ENCODE peak calls at places on chromosomes 7 and 10, in four cellular contexts. D is small intestine, Q is aorta, A is neural progenitor cell. G is an unnamed sample. For H3K9me3 and H3K27me3, the result is how much of the 10 kb centered on the place peaks cover.

GRCh38 chr10:128062837-128063563 is 63.2 kb downstream of the MKI67 start:
- DNase-seq in D (peak), A (no peak), Q (peak), G (no peak)

GRCh38 chr7:139738101-139738489 is 39.7 kb downstream of the HIPK2 start:
- DNase-seq in A (no peak), D (no peak), Q (no peak), G (no peak)

GRCh38 chr10:63115732-63116383 is 17.3 kb upstream of the NRBF2 start:
- DNase-seq in A (peak), D (no peak), Q (peak), G (peak)

GRCh38 chr7:44065431-44066110 is at the start of gene PGAM2:
- DNase-seq in A (peak), D (no peak), Q (peak), G (peak)

GRCh38 chr7:24877790-24878311 is 102.1 kb downstream of the OSBPL3 start:
- DNase-seq in Q (no peak), D (no peak), A (no peak), G (peak)

GRCh38 chr10:19904202-19904661 is 88.0 kb downstream of the PLXDC2 start:
- DNase-seq in A (no peak), D (no peak), Q (peak), G (no peak)

GRCh38 chr10:76922666-76923065 is 714.9 kb downstream of the KCNMA1 start:
- DNase-seq in A (no peak), Q (no peak), D (no peak), G (no peak)

GRCh38 chr10:93993414-93993781 is 333 bp upstream of the PLCE1 start:
- DNase-seq in Q (no peak), D (no peak), A (no peak), G (no peak)

GRCh38 chr10:100917071-100917470 is 4.3 kb downstream of the SLF2 start:
- DNase-seq in A (no peak), D (no peak), Q (no peak), G (no peak)

GRCh38 chr7:28266377-28266776 is 85.8 kb upstream of the JAZF1 start:
- DNase-seq in D (no peak), Q (no peak), A (no peak), G (no peak)

GRCh38 chr10:60572511-60573194 is 183.0 kb upstream of the ANK3 start:
- DNase-seq in D (peak), A (peak), Q (peak), G (peak)

GRCh38 chr10:13991353-13991752 is 339.4 kb downstream of the FRMD4A start:
- DNase-seq in Q (no peak), D (no peak), A (peak), G (no peak)

GRCh38 chr10:79224263-79224949 is 122.9 kb upstream of the PPIF start:
- DNase-seq in A (no peak), Q (no peak), D (no peak), G (no peak)

GRCh38 chr10:113041841-113042745 is 92.0 kb downstream of the TCF7L2 start:
- DNase-seq in Q (no peak), A (no peak), D (no peak), G (no peak)

GRCh38 chr7:101950450-101951119 is 133.2 kb downstream of the CUX1 start:
- DNase-seq in D (no peak), A (peak), Q (no peak), G (no peak)

GRCh38 chr10:80411267-80411668 is 2.9 kb downstream of the PRXL2A start:
- DNase-seq in D (peak), A (no peak), Q (no peak), G (no peak)

GRCh38 chr7:54330216-54330800 is 211.9 kb upstream of the VSTM2A start:
- DNase-seq in A (peak), D (no peak), Q (no peak), G (no peak)

GRCh38 chr7:83469076-83469475 is 179.9 kb downstream of the SEMA3E start:
- DNase-seq in D (no peak), A (no peak), Q (no peak), G (no peak)

GRCh38 chr10:61733358-61733940 is 70.7 kb downstream of the CABCOCO1 start:
- DNase-seq in Q (no peak), D (peak), A (peak), G (no peak)

GRCh38 chr10:42864575-42864974 is 82.0 kb downstream of the BMS1 start:
- DNase-seq in Q (no peak), D (peak), A (peak), G (no peak)

GRCh38 chr7:53350241-53350640 is 314.8 kb downstream of the POM121L12 start:
- DNase-seq in D (no peak), Q (no peak), A (peak), G (no peak)

GRCh38 chr7:139034855-139035587 is 821 bp downstream of the ZC3HAV1L start:
- DNase-seq in D (peak), Q (peak), A (peak), G (peak)

GRCh38 chr10:109824206-109824605 is 99.1 kb downstream of the XPNPEP1 start:
- DNase-seq in Q (no peak), A (no peak), D (no peak), G (no peak)

GRCh38 chr10:60335708-60336107 is 54.0 kb downstream of the ANK3 start:
- DNase-seq in D (no peak), A (no peak), Q (no peak), G (no peak)

GRCh38 chr7:47449810-47450586 is 131.9 kb downstream of the TNS3 start:
- DNase-seq in A (peak), D (no peak), Q (no peak), G (no peak)

GRCh38 chr7:157992511-157993160 is 595.0 kb downstream of the PTPRN2 start:
- DNase-seq in A (no peak), Q (no peak), D (no peak), G (no peak)
- H3K9me3 ChIP-seq in A (under half), Q (under half), D (under half), G (under half)

GRCh38 chr7:98378210-98378819 is 22.6 kb downstream of the BAIAP2L1 start:
- DNase-seq in D (no peak), A (no peak), Q (no peak), G (no peak)
- H3K27me3 ChIP-seq in D (under half), A (under half), Q (under half), G (under half)

GRCh38 chr7:130909881-130910672 is 176.1 kb upstream of the KLF14 start:
- DNase-seq in Q (no peak), A (no peak), D (peak), G (no peak)
- H3K4me3 ChIP-seq in Q (no peak), A (no peak), D (no peak), G (no peak)

GRCh38 chr7:158133515-158134271 is 453.9 kb downstream of the PTPRN2 start:
- DNase-seq in Q (no peak), A (peak), D (no peak), G (no peak)
- H3K9me3 ChIP-seq in Q (under half), A (under half), D (under half), G (under half)

DNA sequence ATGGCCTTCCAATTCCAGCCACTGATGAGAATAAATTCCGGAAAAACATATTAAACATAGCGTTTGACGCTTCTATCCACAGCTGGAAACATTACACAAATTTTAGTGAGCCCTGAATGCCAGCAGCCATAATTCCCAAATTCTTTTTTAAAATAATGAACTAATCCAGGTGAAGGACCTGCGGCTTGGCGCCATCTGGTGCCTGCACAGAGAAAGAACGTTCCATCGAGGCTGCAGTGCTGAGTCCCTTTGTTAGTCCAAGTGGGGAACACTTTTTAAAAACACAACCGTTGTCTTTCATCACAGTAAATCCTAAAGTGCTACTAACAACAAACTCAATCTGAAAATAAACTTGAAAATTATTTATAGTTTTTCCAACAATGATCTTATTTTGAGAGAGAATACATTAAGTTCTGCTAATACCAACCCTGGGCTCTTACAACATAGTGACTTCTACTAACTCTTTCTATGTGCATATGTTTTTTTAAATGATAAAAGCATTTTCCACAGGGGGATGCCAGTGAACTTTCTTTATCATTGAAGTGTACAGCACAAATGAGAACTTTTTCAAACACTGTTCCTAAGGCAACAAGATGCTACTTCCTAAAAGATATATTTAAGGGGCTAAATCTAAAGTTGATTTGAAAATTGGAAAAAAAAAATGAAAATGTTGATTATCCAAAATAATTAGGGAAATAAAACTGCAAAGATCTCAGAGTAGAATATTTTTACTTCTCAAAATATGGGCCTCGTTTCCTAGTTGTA is 166.9 kb upstream of the RNF32 start:
- DNase-seq in Q (no peak), A (peak), D (peak), G (no peak)
- H3K27me3 ChIP-seq in Q (under half), A (under half), D (under half), G (under half)

DNA sequence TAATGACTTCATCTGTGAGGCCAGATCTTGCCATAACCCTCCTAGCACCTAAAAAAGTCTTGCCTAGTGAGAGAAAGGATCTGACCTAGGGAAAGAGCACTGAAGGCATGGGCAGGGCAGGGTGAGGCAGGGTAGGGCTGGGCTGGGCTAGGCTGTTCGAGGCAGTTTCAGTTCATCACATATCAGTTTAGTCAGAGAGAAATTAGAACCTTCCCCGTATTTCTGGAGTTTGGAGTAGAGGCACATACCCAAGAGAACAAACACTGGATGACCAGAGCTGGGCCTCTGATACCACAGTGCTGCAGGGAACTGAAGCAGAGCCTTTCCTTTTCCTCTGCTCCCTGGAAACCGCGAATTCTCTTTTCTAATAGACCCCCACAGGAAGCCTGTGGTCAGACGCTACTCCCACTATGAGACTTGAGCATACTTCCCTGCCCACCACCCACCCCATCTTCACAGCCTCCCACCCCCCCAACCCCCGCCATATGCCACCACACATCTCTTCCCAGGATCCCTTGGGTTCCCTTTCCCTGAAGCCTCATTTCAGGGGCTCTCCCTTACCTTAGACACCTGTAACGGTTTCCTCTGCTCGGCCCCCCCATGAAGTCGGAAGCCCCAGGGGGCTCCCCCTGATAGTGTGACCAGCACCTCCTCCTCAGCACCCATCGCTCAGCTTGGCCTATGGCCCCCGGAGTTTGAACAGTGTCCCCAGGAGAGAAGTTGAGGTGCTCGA is 406 bp downstream of the SYNPO2L start:
- DNase-seq in A (no peak), Q (no peak), D (no peak), G (no peak)
- H3K4me3 ChIP-seq in A (no peak), Q (no peak), D (no peak), G (peak)

GRCh38 chr7:41592794-41593193 is 110.1 kb downstream of the INHBA start:
- DNase-seq in A (no peak), D (no peak), Q (no peak), G (no peak)
- H3K9me3 ChIP-seq in A (under half), D (under half), Q (under half), G (under half)

GRCh38 chr7:156432018-156432417 is 208.6 kb upstream of the RNF32 start:
- DNase-seq in A (no peak), D (no peak), Q (no peak), G (no peak)

GRCh38 chr7:156437021-156437614 is 203.5 kb upstream of the RNF32 start:
- DNase-seq in Q (no peak), A (no peak), D (no peak), G (no peak)

GRCh38 chr7:156438011-156438410 is 202.6 kb upstream of the RNF32 start:
- DNase-seq in Q (no peak), A (no peak), D (no peak), G (no peak)

GRCh38 chr7:156434706-156435105 is 205.9 kb upstream of the RNF32 start:
- DNase-seq in Q (no peak), A (no peak), D (no peak), G (no peak)

DNA sequence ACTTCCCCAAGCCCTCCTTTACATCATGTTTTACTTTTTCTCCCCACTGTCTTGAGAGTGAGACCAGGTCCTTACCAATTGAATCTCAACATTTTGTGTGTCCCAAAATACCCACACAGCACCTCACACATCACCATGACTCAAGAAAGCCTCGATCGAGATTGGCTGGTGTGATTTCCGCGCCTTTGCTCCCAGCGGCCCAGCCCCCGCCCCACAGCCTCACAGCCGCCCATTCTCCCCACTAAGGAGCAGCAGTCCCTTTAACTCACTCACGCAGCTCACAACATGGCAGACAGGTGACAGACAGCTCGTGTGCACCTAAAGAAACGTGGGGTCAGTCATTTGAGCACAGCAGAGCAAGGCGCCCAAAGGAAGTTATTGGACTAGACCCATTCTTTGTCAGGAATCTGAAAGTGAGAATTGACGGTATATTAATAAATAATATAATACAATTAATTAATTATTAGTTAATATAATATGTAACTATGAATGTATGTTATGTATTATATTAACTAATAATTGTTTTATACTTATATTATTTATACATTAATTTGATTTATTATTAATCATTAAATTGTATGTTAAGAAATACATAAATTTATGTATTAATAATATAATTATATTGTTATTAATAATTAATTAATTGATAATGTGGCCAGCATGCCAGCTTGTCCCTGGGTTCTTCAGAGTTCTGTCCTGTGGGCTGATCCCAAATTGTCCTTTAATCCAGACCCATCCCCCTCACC is 204.9 kb upstream of the RNF32 start:
- DNase-seq in Q (no peak), D (no peak), A (no peak), G (no peak)
- H3K27me3 ChIP-seq in Q (under half), D (under half), A (under half), G (under half)

GRCh38 chr10:74047304-74047703 is 49.4 kb downstream of the VCL start:
- DNase-seq in Q (no peak), D (no peak), A (no peak), G (no peak)
- H3K4me3 ChIP-seq in Q (no peak), D (no peak), A (no peak), G (no peak)

GRCh38 chr7:32519763-32520162 is 24.5 kb downstream of the AVL9 start:
- DNase-seq in A (no peak), D (no peak), Q (no peak), G (no peak)

GRCh38 chr7:32518534-32519140 is 23.3 kb downstream of the AVL9 start:
- DNase-seq in D (no peak), Q (no peak), A (peak), G (no peak)

GRCh38 chr7:32516551-32517082 is 21.3 kb downstream of the AVL9 start:
- DNase-seq in D (peak), A (no peak), Q (no peak), G (no peak)

GRCh38 chr7:32513205-32513604 is 17.9 kb downstream of the AVL9 start:
- DNase-seq in Q (no peak), D (no peak), A (no peak), G (no peak)

GRCh38 chr7:32515890-32516550 is 20.7 kb downstream of the AVL9 start:
- DNase-seq in Q (no peak), A (no peak), D (peak), G (no peak)
- H3K9me3 ChIP-seq in Q (under half), A (under half), D (under half), G (under half)

G was measured in heart right ventricle.